ENCODE peak calls at places on chromosome 16, in five cellular contexts. One of them, this sample, is unnamed.

GRCh38 chr16:1548727-1549126 is 15.3 kb downstream of the TMEM204 start:
- DNase-seq in lower leg skin: no peak
- DNase-seq in HepG2: no peak
- DNase-seq in endothelial cell of umbilical vein: peak
- DNase-seq in vagina: no peak
- DNase-seq in this sample: no peak

GRCh38 chr16:25033852-25034251 is 18.7 kb upstream of the ARHGAP17 start:
- DNase-seq in lower leg skin: no peak
- DNase-seq in HepG2: no peak
- DNase-seq in endothelial cell of umbilical vein: no peak
- DNase-seq in vagina: no peak
- DNase-seq in this sample: no peak

GRCh38 chr16:67914758-67915622 is 16.7 kb downstream of the CTRL start:
- DNase-seq in lower leg skin: no peak
- DNase-seq in HepG2: no peak
- DNase-seq in endothelial cell of umbilical vein: no peak
- DNase-seq in vagina: no peak
- DNase-seq in this sample: no peak

GRCh38 chr16:15704545-15704987 is 54.5 kb downstream of the NDE1 start:
- DNase-seq in lower leg skin: peak
- DNase-seq in HepG2: peak
- DNase-seq in endothelial cell of umbilical vein: peak
- DNase-seq in vagina: no peak
- DNase-seq in this sample: peak

GRCh38 chr16:21194771-21195301 is 16.5 kb downstream of the ZP2 start:
- DNase-seq in lower leg skin: no peak
- DNase-seq in HepG2: no peak
- DNase-seq in endothelial cell of umbilical vein: no peak
- DNase-seq in vagina: no peak
- DNase-seq in this sample: no peak

GRCh38 chr16:29877266-29877961 is 14.4 kb upstream of the CDIPT start:
- DNase-seq in lower leg skin: no peak
- DNase-seq in HepG2: no peak
- DNase-seq in endothelial cell of umbilical vein: peak
- DNase-seq in vagina: no peak
- DNase-seq in this sample: peak

GRCh38 chr16:4609200-4610010 is 5.3 kb downstream of the UBALD1 start:
- DNase-seq in lower leg skin: no peak
- DNase-seq in HepG2: no peak
- DNase-seq in endothelial cell of umbilical vein: no peak
- DNase-seq in vagina: no peak
- DNase-seq in this sample: no peak

GRCh38 chr16:67552476-67552875 is 9.8 kb upstream of the CTCF start:
- DNase-seq in lower leg skin: no peak
- DNase-seq in HepG2: no peak
- DNase-seq in endothelial cell of umbilical vein: no peak
- DNase-seq in vagina: no peak
- DNase-seq in this sample: no peak

GRCh38 chr16:64736887-64737286 is 385.0 kb downstream of the CDH11 start:
- DNase-seq in lower leg skin: peak
- DNase-seq in HepG2: no peak
- DNase-seq in endothelial cell of umbilical vein: no peak
- DNase-seq in vagina: no peak
- DNase-seq in this sample: no peak

GRCh38 chr16:1674751-1675664 is 3.1 kb upstream of the JPT2 start:
- DNase-seq in lower leg skin: no peak
- DNase-seq in HepG2: no peak
- DNase-seq in endothelial cell of umbilical vein: no peak
- DNase-seq in vagina: no peak
- DNase-seq in this sample: peak

GRCh38 chr16:27232061-27232841 is 28.9 kb downstream of the KDM8 start:
- DNase-seq in lower leg skin: no peak
- DNase-seq in HepG2: no peak
- DNase-seq in endothelial cell of umbilical vein: no peak
- DNase-seq in vagina: no peak
- DNase-seq in this sample: no peak

GRCh38 chr16:70805380-70805779 is 4.4 kb upstream of the VAC14 start:
- DNase-seq in lower leg skin: no peak
- DNase-seq in HepG2: no peak
- DNase-seq in endothelial cell of umbilical vein: no peak
- DNase-seq in vagina: no peak
- DNase-seq in this sample: no peak

GRCh38 chr16:78842950-78843349 is 743.5 kb downstream of the WWOX start:
- DNase-seq in lower leg skin: no peak
- DNase-seq in HepG2: no peak
- DNase-seq in endothelial cell of umbilical vein: no peak
- DNase-seq in vagina: no peak
- DNase-seq in this sample: no peak

GRCh38 chr16:66365588-66365987 is 903 bp upstream of the CDH5 start:
- DNase-seq in lower leg skin: peak
- DNase-seq in HepG2: no peak
- DNase-seq in endothelial cell of umbilical vein: peak
- DNase-seq in vagina: no peak
- DNase-seq in this sample: no peak

GRCh38 chr16:4882261-4882632 is 35.0 kb downstream of the UBN1 start:
- DNase-seq in lower leg skin: no peak
- DNase-seq in HepG2: no peak
- DNase-seq in endothelial cell of umbilical vein: peak
- DNase-seq in vagina: no peak
- DNase-seq in this sample: no peak

GRCh38 chr16:77424841-77425604 is 9.8 kb downstream of the ADAMTS18 start:
- DNase-seq in lower leg skin: no peak
- DNase-seq in HepG2: peak
- DNase-seq in endothelial cell of umbilical vein: no peak
- DNase-seq in vagina: no peak
- DNase-seq in this sample: no peak

GRCh38 chr16:27428035-27428785 is 26.2 kb downstream of the IL21R start:
- DNase-seq in lower leg skin: peak
- DNase-seq in HepG2: no peak
- DNase-seq in endothelial cell of umbilical vein: no peak
- DNase-seq in vagina: peak
- DNase-seq in this sample: no peak

GRCh38 chr16:79437764-79438728 is 162.5 kb downstream of the MAF start:
- DNase-seq in lower leg skin: no peak
- DNase-seq in HepG2: no peak
- DNase-seq in endothelial cell of umbilical vein: no peak
- DNase-seq in vagina: no peak
- DNase-seq in this sample: no peak

GRCh38 chr16:49932943-49933342 is 77.0 kb upstream of the ZNF423 start:
- DNase-seq in lower leg skin: no peak
- DNase-seq in HepG2: no peak
- DNase-seq in endothelial cell of umbilical vein: no peak
- DNase-seq in vagina: no peak
- DNase-seq in this sample: no peak

GRCh38 chr16:50268352-50268751 is 2.0 kb downstream of the ADCY7 start:
- DNase-seq in lower leg skin: no peak
- DNase-seq in HepG2: peak
- DNase-seq in endothelial cell of umbilical vein: no peak
- DNase-seq in vagina: no peak
- DNase-seq in this sample: no peak

GRCh38 chr16:67800252-67801046 is 5.9 kb downstream of the RANBP10 start:
- DNase-seq in lower leg skin: peak
- DNase-seq in HepG2: no peak
- DNase-seq in endothelial cell of umbilical vein: no peak
- DNase-seq in vagina: no peak
- DNase-seq in this sample: no peak

GRCh38 chr16:50269769-50270509 is 3.6 kb downstream of the ADCY7 start:
- DNase-seq in lower leg skin: no peak
- DNase-seq in HepG2: no peak
- DNase-seq in endothelial cell of umbilical vein: no peak
- DNase-seq in vagina: no peak
- DNase-seq in this sample: no peak

GRCh38 chr16:2035431-2036199 is 8.9 kb downstream of the NHERF2 start:
- DNase-seq in lower leg skin: no peak
- DNase-seq in HepG2: peak
- DNase-seq in endothelial cell of umbilical vein: peak
- DNase-seq in vagina: no peak
- DNase-seq in this sample: peak

GRCh38 chr16:79361132-79361751 is 239.3 kb downstream of the MAF start:
- DNase-seq in lower leg skin: no peak
- DNase-seq in HepG2: no peak
- DNase-seq in endothelial cell of umbilical vein: no peak
- DNase-seq in vagina: no peak
- DNase-seq in this sample: no peak

GRCh38 chr16:64507240-64508024 is 614.4 kb downstream of the CDH11 start:
- DNase-seq in lower leg skin: no peak
- DNase-seq in HepG2: no peak
- DNase-seq in endothelial cell of umbilical vein: no peak
- DNase-seq in vagina: no peak
- DNase-seq in this sample: no peak

GRCh38 chr16:5454349-5454748 is 356.8 kb upstream of the EEF2KMT start:
- DNase-seq in lower leg skin: no peak
- DNase-seq in HepG2: no peak
- DNase-seq in endothelial cell of umbilical vein: no peak
- DNase-seq in vagina: no peak
- DNase-seq in this sample: no peak

GRCh38 chr16:70800306-70800705 is 652 bp downstream of the VAC14 start:
- DNase-seq in lower leg skin: no peak
- DNase-seq in HepG2: no peak
- DNase-seq in endothelial cell of umbilical vein: no peak
- DNase-seq in vagina: no peak
- DNase-seq in this sample: peak

GRCh38 chr16:87226926-87227650 is 90.1 kb downstream of the C16orf95 start:
- DNase-seq in lower leg skin: no peak
- DNase-seq in HepG2: no peak
- DNase-seq in endothelial cell of umbilical vein: peak
- DNase-seq in vagina: no peak
- DNase-seq in this sample: no peak

GRCh38 chr16:17313085-17313611 is 157.6 kb downstream of the XYLT1 start:
- DNase-seq in lower leg skin: no peak
- DNase-seq in HepG2: no peak
- DNase-seq in endothelial cell of umbilical vein: no peak
- DNase-seq in vagina: no peak
- DNase-seq in this sample: no peak

GRCh38 chr16:9665851-9666271 is 516.4 kb downstream of the GRIN2A start:
- DNase-seq in lower leg skin: no peak
- DNase-seq in HepG2: no peak
- DNase-seq in endothelial cell of umbilical vein: no peak
- DNase-seq in vagina: no peak
- DNase-seq in this sample: no peak

GRCh38 chr16:19907161-19907992 is 22.7 kb upstream of the GPRC5B start:
- DNase-seq in lower leg skin: peak
- DNase-seq in HepG2: peak
- DNase-seq in endothelial cell of umbilical vein: peak
- DNase-seq in vagina: no peak
- DNase-seq in this sample: peak

GRCh38 chr16:77317059-77317458 is 117.8 kb downstream of the ADAMTS18 start:
- DNase-seq in lower leg skin: no peak
- DNase-seq in HepG2: no peak
- DNase-seq in endothelial cell of umbilical vein: no peak
- DNase-seq in vagina: no peak
- DNase-seq in this sample: no peak

GRCh38 chr16:75502916-75503605 is 7.8 kb upstream of the CHST6 start:
- DNase-seq in lower leg skin: no peak
- DNase-seq in HepG2: no peak
- DNase-seq in endothelial cell of umbilical vein: no peak
- DNase-seq in vagina: no peak
- DNase-seq in this sample: peak

DNA sequence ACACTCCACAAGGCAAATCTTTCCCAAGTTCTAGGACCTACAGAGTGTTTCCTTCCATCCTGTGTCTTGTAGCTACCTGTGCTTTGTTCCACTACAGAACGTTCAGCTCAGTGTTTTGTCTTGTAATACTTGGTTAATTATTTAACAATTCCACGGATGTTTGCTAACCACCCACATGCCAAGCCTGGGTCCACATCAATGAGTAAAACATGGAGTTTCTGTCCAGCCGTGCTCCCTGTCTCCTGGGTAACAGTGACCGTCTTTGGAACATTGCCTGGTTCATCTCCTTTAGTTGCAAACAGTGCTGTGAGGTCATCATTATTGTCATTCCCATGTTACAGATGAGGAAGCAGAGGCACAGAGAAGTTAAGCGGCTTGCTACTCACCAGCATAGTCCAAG is 41.3 kb downstream of the IRF8 start:
- DNase-seq in lower leg skin: no peak
- DNase-seq in HepG2: peak
- DNase-seq in endothelial cell of umbilical vein: no peak
- DNase-seq in vagina: no peak
- DNase-seq in this sample: no peak
- TF ChIP-seq POLR2A in lower leg skin: no peak
- TF ChIP-seq POLR2A in HepG2: no peak
- TF ChIP-seq POLR2A in endothelial cell of umbilical vein: no peak
- TF ChIP-seq POLR2A in vagina: no peak
- TF ChIP-seq POLR2A in this sample: no peak

DNA sequence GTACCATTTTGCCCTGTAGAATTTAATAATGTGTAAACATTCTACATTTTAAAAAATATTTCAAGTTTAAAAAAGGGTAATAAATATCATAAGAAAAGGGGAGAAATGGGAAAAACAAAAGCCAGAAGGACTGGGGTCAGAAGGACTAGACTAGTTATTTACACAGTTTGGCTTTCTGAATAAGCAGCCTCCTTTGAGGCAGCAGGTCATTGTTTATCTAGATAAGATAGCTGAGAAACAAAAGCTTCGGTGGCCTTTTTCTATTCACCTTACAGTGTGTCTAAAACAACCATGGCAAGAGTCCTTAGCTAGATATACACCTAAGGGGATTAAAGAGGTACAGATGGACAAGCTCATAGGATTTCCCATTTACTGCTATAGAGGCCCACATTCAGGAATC is 396.5 kb upstream of the PMFBP1 start:
- DNase-seq in lower leg skin: no peak
- DNase-seq in HepG2: peak
- DNase-seq in endothelial cell of umbilical vein: peak
- DNase-seq in vagina: no peak
- DNase-seq in this sample: no peak
- TF ChIP-seq POLR2A in lower leg skin: no peak
- TF ChIP-seq POLR2A in HepG2: no peak
- TF ChIP-seq POLR2A in endothelial cell of umbilical vein: no peak
- TF ChIP-seq POLR2A in vagina: no peak
- TF ChIP-seq POLR2A in this sample: no peak

GRCh38 chr16:85438981-85439639 is 174.0 kb upstream of the GSE1 start:
- DNase-seq in lower leg skin: no peak
- DNase-seq in HepG2: no peak
- DNase-seq in endothelial cell of umbilical vein: no peak
- DNase-seq in vagina: no peak
- DNase-seq in this sample: no peak
- TF ChIP-seq POLR2A in lower leg skin: no peak
- TF ChIP-seq POLR2A in HepG2: no peak
- TF ChIP-seq POLR2A in endothelial cell of umbilical vein: no peak
- TF ChIP-seq POLR2A in vagina: no peak
- TF ChIP-seq POLR2A in this sample: no peak

GRCh38 chr16:11706180-11706742 is 36.4 kb downstream of the TXNDC11 start:
- DNase-seq in lower leg skin: no peak
- DNase-seq in HepG2: no peak
- DNase-seq in endothelial cell of umbilical vein: no peak
- DNase-seq in vagina: no peak
- DNase-seq in this sample: no peak
- TF ChIP-seq POLR2A in lower leg skin: no peak
- TF ChIP-seq POLR2A in HepG2: no peak
- TF ChIP-seq POLR2A in endothelial cell of umbilical vein: no peak
- TF ChIP-seq POLR2A in vagina: no peak
- TF ChIP-seq POLR2A in this sample: no peak

GRCh38 chr16:31700530-31701388 is 172.8 kb upstream of the ZNF267 start:
- DNase-seq in lower leg skin: peak
- DNase-seq in HepG2: peak
- DNase-seq in endothelial cell of umbilical vein: no peak
- DNase-seq in vagina: no peak
- DNase-seq in this sample: peak
- TF ChIP-seq POLR2A in lower leg skin: no peak
- TF ChIP-seq POLR2A in HepG2: peak
- TF ChIP-seq POLR2A in endothelial cell of umbilical vein: no peak
- TF ChIP-seq POLR2A in vagina: no peak
- TF ChIP-seq POLR2A in this sample: no peak

GRCh38 chr16:88508868-88509748 is 56.0 kb downstream of the ZFPM1 start:
- DNase-seq in lower leg skin: no peak
- DNase-seq in HepG2: peak
- DNase-seq in endothelial cell of umbilical vein: no peak
- DNase-seq in vagina: no peak
- DNase-seq in this sample: no peak
- TF ChIP-seq POLR2A in lower leg skin: no peak
- TF ChIP-seq POLR2A in HepG2: no peak
- TF ChIP-seq POLR2A in endothelial cell of umbilical vein: no peak
- TF ChIP-seq POLR2A in vagina: no peak
- TF ChIP-seq POLR2A in this sample: no peak

This sample was measured in H54.